ENCODE peak calls at places on chromosomes 5 and 9, in ten cellular contexts. D is left lung; J is fibroblast of the aortic adventitia; A is tibial artery; Z is PC-9; B is AG10803; I is HL-60; K is CD4-positive, CD25-positive, alpha-beta regulatory T cell; C is Peyer's patch; U is sigmoid colon. W is an unnamed sample.

GRCh38 chr9:117782931-117783788 is 79.0 kb downstream of the TLR4 start:
- DNase-seq in D (peak; percentile 73), J (peak; percentile 84), A (peak; percentile 77), Z (peak; percentile 46), B (peak; percentile 86), I (peak; percentile 62), K (peak; percentile 79), C (peak; percentile 74), U (peak; percentile 73), W (peak; percentile 74)

GRCh38 chr5:65105301-65105700 is 336.6 kb downstream of the CWC27 start:
- DNase-seq in D (no peak), J (no peak), A (no peak), Z (no peak), B (no peak), I (no peak), K (peak; percentile 49), C (no peak), U (no peak), W (no peak)

GRCh38 chr9:95764490-95764889 is 111.0 kb upstream of the ERCC6L2 start:
- DNase-seq in D (no peak), J (no peak), A (no peak), Z (no peak), B (no peak), I (no peak), K (no peak), C (no peak), U (no peak), W (no peak)

GRCh38 chr9:35649431-35650340 is 1.0 kb downstream of the SIT1 start:
- DNase-seq in D (no peak), J (peak; percentile 71), A (peak; percentile 68), Z (no peak), B (no peak), I (peak; percentile 59), K (peak; percentile 75), C (no peak), U (no peak), W (no peak)

GRCh38 chr9:129697956-129698757 is 32.7 kb downstream of the PRRX2 start:
- DNase-seq in D (no peak), J (peak; percentile 96), A (peak; percentile 86), Z (no peak), B (peak; percentile 88), I (no peak), K (no peak), C (no peak), U (peak; percentile 77), W (no peak)

GRCh38 chr5:62197697-62198096 is 108.3 kb upstream of the KIF2A start:
- DNase-seq in D (no peak), J (no peak), A (no peak), Z (no peak), B (no peak), I (no peak), K (no peak), C (no peak), U (no peak), W (no peak)

GRCh38 chr9:81634915-81635516 is 54.3 kb downstream of the TLE1 start:
- DNase-seq in D (no peak), J (no peak), A (no peak), Z (no peak), B (peak; percentile 44), I (no peak), K (no peak), C (no peak), U (no peak), W (no peak)

GRCh38 chr5:133870661-133871060 is 97.8 kb downstream of the C5orf15 start:
- DNase-seq in D (no peak), J (peak; percentile 67), A (no peak), Z (no peak), B (peak; percentile 89), I (no peak), K (no peak), C (no peak), U (peak; percentile 56), W (no peak)

DNA sequence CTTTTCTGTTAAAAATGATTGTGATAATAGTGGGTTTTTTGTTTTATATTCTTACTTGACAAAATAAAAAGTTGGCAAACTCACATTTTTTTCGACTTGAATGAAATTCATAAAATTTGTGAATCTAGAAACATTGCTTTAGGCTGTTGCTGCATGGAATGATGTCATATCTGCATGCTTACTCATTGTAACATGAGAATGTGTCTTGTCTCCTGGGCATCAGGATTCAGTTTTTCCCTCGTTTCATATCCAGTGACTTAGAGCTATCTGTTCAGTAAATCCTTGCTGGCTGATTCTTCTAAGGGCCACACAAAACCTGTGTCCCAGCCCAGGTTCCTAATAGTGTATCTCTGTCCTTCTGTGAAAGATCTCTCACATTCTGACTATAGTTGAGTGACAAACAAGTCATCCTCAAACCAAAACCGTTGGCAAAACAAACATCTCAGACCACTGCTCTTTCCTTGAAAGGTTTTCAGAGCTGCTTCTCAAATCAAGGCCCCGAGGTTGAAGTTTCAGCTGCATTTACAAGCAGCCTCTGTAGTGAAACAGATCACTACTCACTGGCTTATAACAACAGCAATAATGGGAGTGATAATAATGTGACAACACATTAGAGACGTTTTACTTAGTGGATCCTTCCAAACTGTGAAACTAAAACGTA is 95.0 kb downstream of the NPR3 start:
- DNase-seq in D (no peak), J (peak; percentile 80), A (no peak), Z (no peak), B (peak; percentile 85), I (no peak), K (no peak), C (no peak), U (no peak), W (no peak)
- H3K4me3 ChIP-seq in D (no peak overlapping the region), J (no peak overlapping the region), A (no peak overlapping the region), Z (no peak overlapping the region), B (no peak overlapping the region), I (no peak overlapping the region), K (no peak overlapping the region), C (no peak overlapping the region), U (no peak overlapping the region), W (no peak overlapping the region)

DNA sequence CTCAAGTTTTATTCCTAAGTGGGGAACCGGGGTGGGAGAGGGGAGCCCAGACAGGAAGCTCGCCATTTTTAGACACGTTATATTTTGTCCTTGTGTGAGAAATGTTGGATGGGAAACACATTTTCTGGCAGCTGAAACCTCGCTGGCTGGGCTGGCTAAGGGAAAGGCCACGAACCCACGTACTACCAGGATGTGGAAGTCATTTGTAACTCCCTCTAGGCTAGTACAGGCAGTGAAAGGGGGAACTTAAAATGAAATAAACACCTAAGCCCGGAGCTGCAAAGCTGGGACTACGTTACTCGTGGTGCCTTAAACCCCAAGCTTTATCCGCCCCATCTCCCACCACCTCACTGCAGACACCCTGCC is 42.5 kb downstream of the TMEM174 start:
- DNase-seq in D (no peak), J (peak; percentile 16), A (no peak), Z (no peak), B (peak; percentile 53), I (no peak), K (no peak), C (no peak), U (no peak), W (no peak)
- H3K4me3 ChIP-seq in D (no peak overlapping the region), J (peak overlapping the region; percentile 60), A (peak overlapping the region; percentile 37), Z (peak overlapping the region; percentile 79), B (peak overlapping the region; percentile 61), I (no peak overlapping the region), K (no peak overlapping the region), C (peak overlapping the region; percentile 58), U (peak overlapping the region; percentile 42), W (peak overlapping the region; percentile 40)

DNA sequence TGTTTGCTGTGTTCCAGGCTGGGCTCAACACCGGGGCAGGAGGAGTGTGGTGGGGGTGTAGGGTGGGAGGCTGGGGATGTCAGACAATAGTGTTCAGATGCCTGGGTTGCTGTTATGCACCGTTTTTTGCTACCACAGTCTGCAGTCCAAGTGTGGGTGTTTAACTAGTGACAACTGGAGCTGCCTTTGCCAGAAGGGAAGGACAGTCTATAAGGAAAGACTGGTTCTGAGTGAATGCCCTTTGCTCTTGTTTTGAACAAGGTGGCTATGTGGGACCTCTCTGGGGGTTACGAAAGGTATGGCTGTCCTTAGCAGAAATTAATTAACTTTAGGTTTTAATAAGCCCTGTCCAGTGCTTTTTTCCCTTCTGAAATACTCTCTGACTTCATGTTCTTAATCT is 118.5 kb upstream of the GNA14 start:
- DNase-seq in D (no peak), J (no peak), A (no peak), Z (no peak), B (no peak), I (no peak), K (no peak), C (no peak), U (no peak), W (no peak)
- H3K4me3 ChIP-seq in D (no peak overlapping the region), J (no peak overlapping the region), A (no peak overlapping the region), Z (no peak overlapping the region), B (no peak overlapping the region), I (no peak overlapping the region), K (no peak overlapping the region), C (no peak overlapping the region), U (no peak overlapping the region), W (no peak overlapping the region)

GRCh38 chr9:110016340-110016739 is 191.6 kb downstream of the C9orf152 start:
- DNase-seq in D (no peak), J (peak; percentile 70), A (no peak), Z (no peak), B (peak; percentile 61), I (no peak), K (no peak), C (no peak), U (no peak), W (no peak)

GRCh38 chr9:110013064-110013463 is 194.9 kb downstream of the C9orf152 start:
- DNase-seq in D (no peak), J (no peak), A (no peak), Z (no peak), B (no peak), I (no peak), K (no peak), C (no peak), U (no peak), W (no peak)

DNA sequence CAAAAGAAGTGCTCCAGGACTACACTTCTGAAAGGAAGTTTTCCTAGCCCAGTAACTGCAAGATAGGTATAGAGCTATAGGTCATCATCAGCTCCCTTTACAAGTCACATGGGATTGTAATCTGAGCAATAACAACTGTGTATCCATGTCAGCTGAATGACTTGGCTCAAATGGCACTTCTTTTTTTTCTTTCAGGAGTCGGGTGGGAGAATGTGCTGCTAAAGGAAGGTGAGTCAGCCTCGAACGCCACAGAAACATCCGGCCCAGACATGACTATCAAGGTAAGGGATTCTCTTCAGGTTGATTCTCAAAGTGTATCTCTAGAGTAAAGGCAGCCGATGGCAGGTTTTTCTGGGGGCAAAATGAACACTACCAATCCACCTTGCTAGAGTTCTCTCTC is 192.2 kb downstream of the C9orf152 start:
- DNase-seq in D (no peak), J (peak; percentile 55), A (no peak), Z (peak; percentile 60), B (peak; percentile 42), I (no peak), K (peak; percentile 55), C (no peak), U (no peak), W (no peak)
- H3K4me3 ChIP-seq in D (no peak overlapping the region), J (no peak overlapping the region), A (no peak overlapping the region), Z (no peak overlapping the region), B (no peak overlapping the region), I (no peak overlapping the region), K (no peak overlapping the region), C (no peak overlapping the region), U (no peak overlapping the region), W (no peak overlapping the region)

GRCh38 chr5:14264605-14265316 is 121.6 kb downstream of the TRIO start:
- DNase-seq in D (peak; percentile 97), J (peak; percentile 90), A (peak; percentile 87), Z (peak; percentile 99), B (peak; percentile 91), I (peak; percentile 1), K (peak; percentile 75), C (peak; percentile 93), U (peak; percentile 97), W (peak; percentile 91)
- H3K4me3 ChIP-seq in D (no peak overlapping the region), J (peak overlapping the region; percentile 50), A (peak overlapping the region; percentile 15), Z (peak overlapping the region; percentile 52), B (peak overlapping the region; percentile 34), I (no peak overlapping the region), K (no peak overlapping the region), C (peak overlapping the region; percentile 3), U (peak overlapping the region; percentile 38), W (no peak overlapping the region)